ENCODE peak calls at places on chromosomes 13 and 19, in four cellular contexts. I, Q, E and S are unnamed samples.

GRCh38 chr19:48403606-48404005 is 10.1 kb downstream of the GRIN2D start:
- DNase-seq in I (peak; percentile 71), Q (peak; percentile 61), E (no peak), S (peak; percentile 62)

GRCh38 chr19:8238251-8238650 is 29.1 kb downstream of the CERS4 start:
- DNase-seq in I (no peak), Q (no peak), E (no peak), S (no peak)

GRCh38 chr19:49997709-49998108 is 27.5 kb downstream of the VRK3 start:
- DNase-seq in I (peak; percentile 13), Q (peak; percentile 51), E (peak; percentile 26), S (peak; percentile 83)

GRCh38 chr13:50572129-50572528 is 271.4 kb downstream of the DLEU7 start:
- DNase-seq in I (no peak), Q (no peak), E (no peak), S (no peak)

GRCh38 chr19:45500918-45501729 is 2.9 kb downstream of the PPM1N start:
- DNase-seq in I (no peak), Q (no peak), E (no peak), S (no peak)

GRCh38 chr19:55206664-55207500 is 2.4 kb downstream of the PTPRH start:
- DNase-seq in I (peak; percentile 86), Q (peak; percentile 74), E (no peak), S (peak; percentile 97)

GRCh38 chr19:7159105-7159933 is 89.8 kb downstream of the ZNF557 start:
- DNase-seq in I (peak; percentile 95), Q (no peak), E (no peak), S (peak; percentile 30)

GRCh38 chr13:102935896-102936321 is 90.1 kb downstream of the ERCC5 start:
- DNase-seq in I (no peak), Q (no peak), E (peak; percentile 20), S (no peak)

GRCh38 chr19:40811478-40812341 is 12.7 kb downstream of the EGLN2 start:
- DNase-seq in I (no peak), Q (no peak), E (no peak), S (peak; percentile 28)

GRCh38 chr19:7852851-7853759 is 21.1 kb downstream of the PRR36 start:
- DNase-seq in I (peak; percentile 41), Q (peak; percentile 97), E (no peak), S (peak; percentile 91)

GRCh38 chr13:64723735-64724134 is 2506.4 kb downstream of the PCDH9 start:
- DNase-seq in I (peak; percentile 94), Q (no peak), E (no peak), S (no peak)

GRCh38 chr19:13459351-13459750 is 46.9 kb downstream of the CACNA1A start:
- DNase-seq in I (no peak), Q (peak; percentile 53), E (no peak), S (no peak)
- H3K9ac ChIP-seq in I (no peak overlapping the region), Q (no peak overlapping the region), E (no peak overlapping the region), S (no peak overlapping the region)

GRCh38 chr19:19115954-19116353 is 22.3 kb downstream of the TMEM161A start:
- DNase-seq in I (no peak), Q (peak; percentile 93), E (no peak), S (peak; percentile 68)
- TF ChIP-seq CHD1 in I (no peak), Q (no peak), E (no peak), S (no peak)

DNA sequence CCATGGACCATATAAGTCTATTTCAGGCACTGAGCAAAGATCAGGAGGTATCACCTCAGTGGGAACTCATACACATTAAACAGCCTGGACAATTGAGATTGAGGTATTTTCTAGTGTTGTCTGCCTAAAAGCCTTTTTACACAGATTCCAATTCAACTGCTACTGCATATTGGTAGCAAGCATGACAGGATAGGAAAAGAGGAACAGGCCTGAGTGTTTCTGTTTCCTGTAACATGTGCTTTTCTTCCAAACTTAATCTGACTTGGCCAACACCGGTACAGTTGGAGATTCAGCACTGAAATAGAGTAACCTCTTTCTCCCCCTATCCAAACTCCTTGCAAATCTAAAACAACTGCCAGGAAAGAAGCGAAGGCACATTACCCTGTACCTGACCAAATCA is 66.0 kb downstream of the SERP2 start:
- DNase-seq in I (no peak), Q (no peak), E (no peak), S (no peak)
- H3K9ac ChIP-seq in I (no peak overlapping the region), Q (no peak overlapping the region), E (no peak overlapping the region), S (no peak overlapping the region)

DNA sequence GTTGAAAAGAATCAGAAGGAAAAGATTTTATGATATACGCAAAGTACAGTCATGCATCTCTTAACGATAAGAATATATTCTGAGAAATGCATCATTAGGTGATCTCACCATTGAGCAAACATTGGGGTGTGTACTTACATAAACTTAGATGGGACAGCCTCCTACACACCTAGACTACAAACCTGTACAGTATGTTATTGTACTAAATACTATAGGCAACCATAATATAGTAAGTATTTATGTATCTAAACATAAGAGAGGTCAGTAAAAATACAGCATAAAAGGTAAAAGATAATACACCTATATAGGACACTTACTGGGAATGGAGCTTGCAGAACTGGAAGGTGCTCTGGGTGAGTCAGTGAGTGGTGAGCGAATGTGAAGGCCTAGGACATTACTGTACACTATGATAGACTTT is 254.6 kb downstream of the SPRY2 start:
- DNase-seq in I (peak; percentile 60), Q (no peak), E (no peak), S (no peak)
- TF ChIP-seq CHD1 in I (no peak), Q (no peak), E (no peak), S (no peak)

GRCh38 chr19:3278749-3279148 is 54.3 kb downstream of the CELF5 start:
- DNase-seq in I (no peak), Q (no peak), E (no peak), S (no peak)
- H3K9ac ChIP-seq in I (no peak overlapping the region), Q (no peak overlapping the region), E (no peak overlapping the region), S (no peak overlapping the region)

GRCh38 chr13:27967203-27967735 is 1.8 kb downstream of the CDX2 start:
- DNase-seq in I (no peak), Q (no peak), E (no peak), S (no peak)
- TF ChIP-seq CHD1 in I (no peak), Q (no peak), E (no peak), S (no peak)

GRCh38 chr13:45415112-45415511 is 3.1 kb downstream of the SLC25A30 start:
- DNase-seq in I (no peak), Q (no peak), E (no peak), S (no peak)

GRCh38 chr13:45413826-45414312 is 4.3 kb downstream of the SLC25A30 start:
- DNase-seq in I (no peak), Q (no peak), E (no peak), S (no peak)

GRCh38 chr13:45419945-45420344 is 1.8 kb upstream of the SLC25A30 start:
- DNase-seq in I (no peak), Q (no peak), E (no peak), S (no peak)

GRCh38 chr13:45417790-45418534 is at the start of gene SLC25A30:
- DNase-seq in I (peak; percentile 80), Q (peak; percentile 93), E (peak; percentile 51), S (peak; percentile 80)

DNA sequence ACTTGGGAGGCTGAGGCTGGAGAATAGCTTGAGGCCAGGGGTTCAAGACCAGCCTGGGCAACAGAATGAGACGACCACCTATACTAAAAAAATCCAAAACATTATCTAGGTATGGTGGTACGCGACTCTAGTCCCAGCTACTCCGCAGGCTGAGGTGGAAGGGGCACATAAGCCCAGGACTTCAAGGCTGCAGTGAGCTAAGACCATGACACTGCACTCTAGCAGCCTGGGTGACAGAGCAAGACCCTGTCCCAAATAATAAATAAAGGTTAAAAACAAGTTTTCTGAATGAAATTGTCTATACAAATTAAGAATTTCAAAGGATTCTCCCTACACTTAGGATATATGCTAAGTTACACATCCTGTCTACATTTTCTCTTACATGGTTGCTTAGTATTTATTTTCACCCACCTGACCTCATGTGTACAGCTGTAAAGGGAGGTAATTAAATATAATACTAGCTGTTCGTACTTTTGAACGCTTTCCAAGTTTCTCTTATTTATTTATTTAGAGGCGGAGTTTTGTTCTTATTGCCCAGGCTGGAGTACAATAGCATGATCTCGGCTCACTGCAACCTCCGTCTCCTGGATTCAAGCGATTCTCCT is 1.6 kb downstream of the SLC25A30 start:
- DNase-seq in I (no peak), Q (no peak), E (no peak), S (no peak)
- H3K9ac ChIP-seq in I (no peak overlapping the region), Q (no peak overlapping the region), E (peak overlapping the region; percentile 87), S (peak overlapping the region; percentile 61)

GRCh38 chr13:109275848-109276247 is 510.5 kb downstream of the IRS2 start:
- DNase-seq in I (no peak), Q (no peak), E (no peak), S (no peak)
- TF ChIP-seq CHD1 in I (no peak), Q (no peak), E (no peak), S (no peak)